ENCODE peak calls at places on chromosomes 16 and 17, in five cellular contexts. Q is GM20000, W is NCI-H82, V is HFFc6, T is T47D. L is an unnamed sample.

GRCh38 chr16:86566966-86567700 is 504 bp downstream of the FOXC2 start:
- DNase-seq in V (no peak), Q (no peak), W (no peak), T (no peak), L (no peak)

GRCh38 chr16:78458588-78458987 is 359.1 kb downstream of the WWOX start:
- DNase-seq in W (peak), V (no peak), T (no peak), Q (no peak), L (no peak)

GRCh38 chr17:27577124-27577761 is 53.7 kb upstream of the LGALS9 start:
- DNase-seq in T (no peak), Q (no peak), W (peak), V (peak), L (no peak)

GRCh38 chr17:38922538-38923291 is 2.7 kb upstream of the LASP1NB start:
- DNase-seq in W (peak), V (peak), Q (no peak), T (no peak), L (peak)

GRCh38 chr16:57620316-57621231 is 7.9 kb upstream of the ADGRG1 start:
- DNase-seq in V (no peak), W (no peak), T (peak), Q (no peak), L (no peak)

GRCh38 chr17:20009302-20010098 is at the start of gene SPECC1:
- DNase-seq in Q (peak), T (peak), W (peak), V (no peak), L (peak)

GRCh38 chr17:46013127-46013501 is 14.1 kb downstream of the STH start:
- DNase-seq in Q (no peak), V (no peak), W (no peak), T (no peak), L (no peak)

GRCh38 chr17:82239926-82240505 is 11.2 kb downstream of the SLC16A3 start:
- DNase-seq in V (no peak), W (no peak), Q (no peak), T (no peak), L (no peak)

GRCh38 chr16:14501331-14502255 is 128.5 kb downstream of the PARN start:
- DNase-seq in V (peak), W (peak), Q (no peak), T (peak), L (no peak)

GRCh38 chr16:84724619-84725307 is 25.0 kb downstream of the USP10 start:
- DNase-seq in W (no peak), V (no peak), T (no peak), Q (peak), L (no peak)

GRCh38 chr16:47045023-47045422 is 71.5 kb upstream of the DNAJA2 start:
- DNase-seq in T (no peak), W (no peak), V (no peak), Q (no peak), L (no peak)

GRCh38 chr16:81066700-81067099 is 10.3 kb downstream of the C16orf46 start:
- DNase-seq in Q (no peak), V (no peak), W (peak), T (no peak), L (no peak)

GRCh38 chr16:1723450-1724147 is 17.6 kb downstream of the MAPK8IP3 start:
- DNase-seq in Q (peak), T (peak), V (no peak), W (peak), L (no peak)

GRCh38 chr16:67962135-67962534 is 6.3 kb downstream of the SLC12A4 start:
- DNase-seq in W (no peak), V (no peak), T (no peak), Q (no peak), L (no peak)

GRCh38 chr16:87806608-87807546 is 41.1 kb upstream of the KLHDC4 start:
- DNase-seq in T (peak), V (peak), Q (no peak), W (peak), L (no peak)

GRCh38 chr17:17667231-17667630 is 14.0 kb upstream of the RAI1 start:
- DNase-seq in W (no peak), V (no peak), Q (no peak), T (no peak), L (no peak)

GRCh38 chr17:15134363-15134762 is 130.8 kb downstream of the PMP22 start:
- DNase-seq in T (no peak), W (no peak), Q (no peak), V (no peak), L (no peak)